ENCODE peak calls at places on chromosomes 3 and 15, in nine cellular contexts. C is thoracic aorta; F is fibroblast of pulmonary artery; B is stimulated activated CD4-positive, alpha-beta T cell treated with anti-CD3 and anti-CD28 coated beads, Interleukin-2, amount 100 ng/mL, for 4 hours; M is mucosa of descending colon; J is HTR-8/SVneo; T is memory B cell; A is renal cortical epithelial cell; K is fibroblast of lung. W is an unnamed sample.

GRCh38 chr3:156816091-156816793 is 9.9 kb upstream of the LEKR1 start:
- DNase-seq in A (no peak), M (peak), J (no peak), K (peak), B (peak), F (peak), T (no peak), C (no peak), W (no peak)

GRCh38 chr3:37197810-37198371 is 23.5 kb upstream of the LRRFIP2 start:
- DNase-seq in T (no peak), B (no peak), C (no peak), A (peak), J (no peak), M (no peak), F (no peak), K (peak), W (no peak)

GRCh38 chr3:57048728-57049127 is 11.7 kb upstream of the SPATA12 start:
- DNase-seq in K (no peak), J (no peak), B (no peak), F (no peak), C (no peak), A (no peak), M (no peak), T (no peak), W (no peak)

GRCh38 chr3:4065080-4065479 is 238.1 kb upstream of the SETMAR start:
- DNase-seq in M (no peak), B (no peak), F (no peak), T (no peak), J (no peak), A (no peak), C (no peak), K (no peak), W (no peak)

GRCh38 chr15:88618686-88619085 is 2.5 kb upstream of the AEN start:
- DNase-seq in C (no peak), A (no peak), M (no peak), K (no peak), B (no peak), J (no peak), F (no peak), T (no peak), W (no peak)

GRCh38 chr3:43105224-43105596 is 669 bp downstream of the POMGNT2 start:
- DNase-seq in A (no peak), K (no peak), F (no peak), C (no peak), M (peak), J (no peak), B (no peak), T (peak), W (no peak)

GRCh38 chr3:117547956-117548550 is 838.5 kb downstream of the TUSC7 start:
- DNase-seq in C (no peak), F (peak), B (no peak), M (no peak), T (no peak), J (no peak), A (peak), K (peak), W (peak)

GRCh38 chr3:111069974-111070751 is 1.5 kb upstream of the NECTIN3 start:
- DNase-seq in F (peak), A (no peak), C (no peak), J (no peak), K (peak), B (no peak), M (peak), T (no peak), W (no peak)

GRCh38 chr3:59773970-59774369 is 724.1 kb upstream of the CFAP20DC start:
- DNase-seq in J (no peak), M (no peak), T (no peak), B (no peak), F (no peak), A (no peak), K (no peak), C (no peak), W (no peak)

GRCh38 chr3:194592798-194593752 is 40.1 kb downstream of the TMEM44 start:
- DNase-seq in K (peak), T (no peak), B (no peak), C (no peak), F (peak), M (no peak), A (peak), J (peak), W (peak)

GRCh38 chr3:37014620-37015019 is 21.3 kb downstream of the MLH1 start:
- DNase-seq in B (no peak), T (no peak), M (no peak), J (no peak), K (no peak), A (no peak), C (no peak), F (no peak), W (no peak)

GRCh38 chr15:88574646-88575045 is 28.2 kb upstream of the DET1 start:
- DNase-seq in B (no peak), A (no peak), T (no peak), F (no peak), K (no peak), C (no peak), J (no peak), M (no peak), W (no peak)

GRCh38 chr3:189563841-189564563 is 67.2 kb upstream of the TP63 start:
- DNase-seq in C (no peak), K (peak), J (peak), T (no peak), B (no peak), A (peak), M (no peak), F (peak), W (peak)

GRCh38 chr3:24850245-24850644 is 355.6 kb upstream of the THRB start:
- DNase-seq in M (no peak), K (no peak), C (no peak), B (no peak), J (no peak), A (no peak), T (no peak), F (no peak), W (no peak)

W was measured in kidney glomerular epithelial cell.